ENCODE peak calls at places on chromosome X, in four cellular contexts. C is mesenchymal stem cell, G is neuronal stem cell, F is H1. H is an unnamed sample.

GRCh38 chrX:57211906-57212305 is 74.6 kb upstream of the FAAH2 start:
- DNase-seq in G (no peak), C (no peak), F (no peak), H (no peak)

GRCh38 chrX:115493015-115493414 is 68.0 kb upstream of the PLS3 start:
- DNase-seq in G (no peak), C (no peak), F (no peak), H (no peak)

GRCh38 chrX:97685753-97686152 is 802.0 kb downstream of the RPA4 start:
- DNase-seq in G (no peak), C (peak; percentile 29), F (no peak), H (peak; percentile 47)

GRCh38 chrX:146127617-146128016 is 310.0 kb downstream of the SLITRK2 start:
- DNase-seq in C (no peak), G (no peak), F (no peak), H (no peak)

GRCh38 chrX:10087391-10087790 is 69.4 kb upstream of the CLCN4 start:
- DNase-seq in F (no peak), G (no peak), C (no peak), H (no peak)

GRCh38 chrX:97389761-97390192 is 506.1 kb downstream of the RPA4 start:
- DNase-seq in C (peak; percentile 88), G (no peak), F (no peak), H (peak; percentile 0)

GRCh38 chrX:106919932-106920452 is at the start of gene CLDN2:
- DNase-seq in C (no peak), F (peak; percentile 31), G (peak; percentile 75), H (no peak)

GRCh38 chrX:11137543-11138139 is 26.5 kb downstream of the HCCS start:
- DNase-seq in F (no peak), C (peak; percentile 43), G (no peak), H (no peak)

GRCh38 chrX:100264200-100264599 is 145.9 kb downstream of the PCDH19 start:
- DNase-seq in C (no peak), G (no peak), F (no peak), H (no peak)

GRCh38 chrX:131633285-131633917 is 89.5 kb downstream of the OR13H1 start:
- DNase-seq in G (peak; percentile 46), F (peak; percentile 2), C (peak; percentile 51), H (peak; percentile 79)

GRCh38 chrX:46707274-46707965 is 51.5 kb downstream of the SLC9A7 start:
- DNase-seq in G (no peak), C (no peak), F (no peak), H (no peak)

GRCh38 chrX:9626379-9626778 is 139.3 kb downstream of the GPR143 start:
- DNase-seq in C (no peak), F (no peak), G (no peak), H (no peak)

GRCh38 chrX:154775611-154776349 is 13.1 kb downstream of the DKC1 start:
- DNase-seq in C (no peak), G (no peak), F (no peak), H (no peak)

GRCh38 chrX:100341111-100341510 is 69.0 kb downstream of the PCDH19 start:
- DNase-seq in C (no peak), F (no peak), G (no peak), H (no peak)

GRCh38 chrX:150365051-150365952 is 2.2 kb downstream of the MAMLD1 start:
- DNase-seq in G (peak; percentile 57), C (peak; percentile 71), F (no peak), H (peak; percentile 46)

GRCh38 chrX:65696613-65697012 is 29.2 kb downstream of the MSN start:
- DNase-seq in C (no peak), F (no peak), G (no peak), H (no peak)
- H3K4me3 ChIP-seq in C (no peak overlapping the region), F (no peak overlapping the region), G (no peak overlapping the region), H (no peak overlapping the region)

GRCh38 chrX:2466876-2467656 is 33.7 kb downstream of the DHRSX start:
- DNase-seq in C (no peak), F (no peak), G (no peak), H (no peak)

GRCh38 chrX:2464677-2465166 is 36.1 kb downstream of the DHRSX start:
- DNase-seq in C (no peak), G (no peak), F (no peak), H (peak; percentile 58)

GRCh38 chrX:2469196-2469685 is 31.5 kb downstream of the DHRSX start:
- DNase-seq in F (no peak), C (no peak), G (no peak), H (no peak)

GRCh38 chrX:2471641-2472040 is 29.1 kb downstream of the DHRSX start:
- DNase-seq in F (no peak), C (no peak), G (no peak), H (no peak)

DNA sequence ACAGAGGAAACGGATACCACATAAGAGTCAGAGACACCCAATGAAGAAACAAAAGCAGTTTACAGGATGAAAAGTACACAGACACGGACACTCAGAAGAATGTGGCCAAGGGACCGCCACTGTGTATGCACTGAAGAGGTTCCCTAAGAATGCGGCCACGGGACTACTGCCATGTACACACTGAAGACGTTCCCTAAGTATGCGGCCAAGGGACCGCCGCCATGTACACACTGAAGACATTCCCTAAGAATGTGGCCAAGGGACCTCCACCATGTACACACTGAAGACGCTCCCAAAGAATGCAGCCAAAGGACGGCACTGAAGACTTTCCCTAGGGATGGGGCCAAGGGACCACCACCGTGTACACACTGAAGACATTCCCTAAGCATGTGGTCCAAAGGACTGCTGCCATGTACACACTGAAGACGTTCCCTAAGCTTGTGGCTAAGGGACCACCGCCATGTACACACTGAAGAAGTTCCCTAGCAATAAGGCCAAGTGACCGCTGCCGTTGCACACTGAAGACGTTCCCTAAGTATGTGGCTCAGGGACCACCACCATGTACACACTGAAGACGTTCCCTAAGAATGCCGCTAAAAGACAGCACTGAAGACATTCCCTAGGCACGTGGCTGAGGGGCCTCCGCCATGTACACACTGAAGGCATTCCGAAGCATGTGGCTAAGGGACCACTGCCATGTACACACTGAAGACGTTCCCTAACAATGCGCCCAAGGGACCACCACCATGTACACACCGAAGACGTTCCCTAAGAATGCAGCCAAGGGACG is 32.2 kb downstream of the DHRSX start:
- DNase-seq in C (no peak), G (no peak), F (no peak), H (no peak)
- H3K79me1 ChIP-seq in C (peaks cover 30% of the 10 kb centered on the region), G (peaks cover 9% of the 10 kb centered on the region), F (peaks cover 14% of the 10 kb centered on the region), H (no peaks in the 10 kb centered on the region)

DNA sequence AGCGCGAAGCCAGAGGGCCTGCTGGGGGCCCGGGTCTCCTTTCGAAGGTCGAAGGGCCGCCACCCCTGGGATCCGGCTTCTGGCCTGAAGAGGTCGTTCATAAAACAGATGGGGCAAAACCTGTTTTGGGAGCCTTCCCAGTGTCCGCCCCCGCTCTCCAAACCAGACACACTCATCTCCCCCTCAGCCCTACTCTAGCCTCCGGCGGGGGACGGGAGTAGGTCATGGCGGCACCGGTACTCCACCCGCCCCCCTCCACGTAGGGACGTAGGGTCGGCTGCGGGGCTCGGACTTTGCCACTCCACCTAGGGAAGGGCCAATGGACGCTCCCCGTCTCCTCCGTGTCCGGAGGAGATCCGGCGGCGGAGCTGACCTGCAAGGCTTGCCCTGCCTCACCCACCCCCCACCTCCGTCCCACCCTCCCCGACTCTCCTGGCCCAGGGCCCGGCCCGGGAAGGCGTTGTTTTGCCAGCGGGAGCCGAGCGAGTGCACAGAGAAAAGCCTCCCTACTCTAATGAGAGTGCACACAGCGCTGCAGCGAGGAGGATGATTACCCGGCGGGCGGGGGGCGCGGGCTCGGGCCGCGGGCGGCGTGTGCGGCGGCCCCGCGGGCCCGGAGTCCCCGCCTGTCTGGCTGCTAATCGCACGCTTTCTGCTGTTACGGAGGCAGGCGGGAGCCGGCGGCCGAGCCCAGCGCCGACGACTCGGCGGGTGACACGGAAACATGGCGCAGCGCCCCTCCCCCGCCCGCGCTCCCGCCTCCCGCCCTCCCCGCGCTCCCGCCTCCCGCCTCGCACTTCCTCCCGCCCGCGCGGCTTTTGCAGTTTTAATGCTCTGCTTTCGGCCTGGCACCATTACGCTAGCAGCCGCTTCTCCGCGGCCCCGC is 8.3 kb upstream of the BCOR start:
- DNase-seq in C (peak; percentile 71), F (no peak), G (no peak), H (peak; percentile 53)
- H2BK12ac ChIP-seq in C (no peak overlapping the region), F (peak overlapping the region; percentile 55), G (no peak overlapping the region), H (no peak overlapping the region)

DNA sequence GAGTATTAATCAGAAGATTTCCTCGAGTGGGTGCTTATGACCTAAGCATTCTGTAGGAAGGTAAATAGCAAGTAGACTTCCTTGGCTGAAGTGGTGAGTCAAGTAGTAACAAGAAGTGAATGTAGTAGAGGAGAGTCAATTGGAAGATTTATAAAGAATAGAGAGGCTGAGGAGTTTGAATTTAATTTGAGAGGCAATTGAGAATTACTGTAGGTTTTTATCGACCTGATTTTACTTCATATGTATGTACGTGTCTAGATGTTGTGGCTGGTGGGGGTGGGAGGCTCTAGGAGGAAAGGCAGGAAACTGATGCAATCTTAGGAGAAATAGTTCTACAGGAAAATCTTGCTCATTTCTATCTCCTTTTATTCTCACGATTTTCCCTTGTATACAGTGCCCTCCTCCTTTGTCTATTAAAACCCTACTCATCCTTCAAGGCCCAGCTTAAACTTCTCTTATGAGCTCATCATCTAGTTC is 8.7 kb downstream of the OGT start:
- DNase-seq in F (no peak), G (no peak), C (peak; percentile 84), H (no peak)
- H3K4me3 ChIP-seq in F (no peak overlapping the region), G (no peak overlapping the region), C (no peak overlapping the region), H (no peak overlapping the region)

DNA sequence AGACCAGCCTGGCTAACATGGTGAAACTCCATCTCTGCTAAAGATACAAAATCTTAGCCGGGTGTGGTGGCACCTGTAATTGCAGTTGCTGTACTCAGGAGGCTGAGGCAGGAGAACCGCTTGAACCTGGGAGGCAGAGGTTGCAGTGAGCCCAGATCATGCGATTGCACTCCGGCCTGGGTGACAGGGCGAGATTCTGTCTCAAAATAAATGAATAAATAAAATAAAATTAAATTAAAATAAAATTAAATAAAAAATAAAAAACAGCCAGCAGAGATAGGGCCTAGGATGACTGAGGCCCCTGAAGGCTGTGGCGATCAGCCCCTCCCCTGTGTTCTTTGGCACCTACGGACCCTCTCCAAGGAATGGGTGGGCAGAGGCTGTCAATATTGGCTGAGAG is 22.8 kb upstream of the IL3RA start:
- DNase-seq in F (no peak), C (no peak), G (no peak), H (no peak)
- H3K79me1 ChIP-seq in F (no peaks in the 10 kb centered on the region), C (no peaks in the 10 kb centered on the region), G (no peaks in the 10 kb centered on the region), H (no peaks in the 10 kb centered on the region)

GRCh38 chrX:41722816-41723215 is 1.2 kb upstream of the GPR82 start:
- DNase-seq in F (no peak), C (peak; percentile 39), G (no peak), H (no peak)

GRCh38 chrX:41722220-41722619 is 1.8 kb upstream of the GPR82 start:
- DNase-seq in G (no peak), F (no peak), C (no peak), H (no peak)

GRCh38 chrX:41721590-41721989 is 2.4 kb upstream of the GPR82 start:
- DNase-seq in G (no peak), F (no peak), C (no peak), H (no peak)

GRCh38 chrX:41718481-41719245 is 5.3 kb upstream of the GPR82 start:
- DNase-seq in G (peak; percentile 23), C (no peak), F (peak; percentile 41), H (peak; percentile 85)

GRCh38 chrX:41720125-41720780 is 3.7 kb upstream of the GPR82 start:
- DNase-seq in G (no peak), C (peak; percentile 12), F (no peak), H (no peak)
- H2BK12ac ChIP-seq in G (no peak overlapping the region), C (no peak overlapping the region), F (peak overlapping the region; percentile 81), H (no peak overlapping the region)

H was measured in trophoblast cell.